ENCODE peak calls at places on chromosomes 12 and 14, in seven cellular contexts. K is GM23338, P is uterus, I is IMR-90, J is bronchial epithelial cell, W is AG04450, Z is cardiac muscle cell. V is an unnamed sample.

GRCh38 chr12:23906329-23906728 is 43.1 kb downstream of the SOX5 start:
- DNase-seq in W (no peak), K (peak; percentile 6), P (no peak), Z (peak; percentile 13), I (peak; percentile 45), J (no peak), V (no peak)

GRCh38 chr12:41564816-41565215 is 376.7 kb downstream of the PDZRN4 start:
- DNase-seq in W (no peak), P (no peak), J (no peak), I (no peak), K (no peak), Z (no peak), V (no peak)

GRCh38 chr12:129911437-129912049 is 7.7 kb upstream of the TMEM132D start:
- DNase-seq in W (no peak), J (peak; percentile 10), Z (peak; percentile 76), P (no peak), K (peak; percentile 69), I (no peak), V (peak; percentile 58)

GRCh38 chr12:93698307-93699092 is 21.3 kb downstream of the CRADD start:
- DNase-seq in J (no peak), I (peak; percentile 40), W (no peak), P (peak; percentile 14), K (peak; percentile 30), Z (no peak), V (no peak)

GRCh38 chr12:56634242-56634836 is 4.2 kb upstream of the BAZ2A start:
- DNase-seq in Z (peak; percentile 82), K (peak; percentile 95), I (no peak), J (peak; percentile 72), W (no peak), P (peak; percentile 41), V (peak; percentile 40)

GRCh38 chr14:95536036-95536577 is 1.3 kb downstream of the GLRX5 start:
- DNase-seq in P (no peak), W (no peak), K (no peak), I (no peak), J (no peak), Z (no peak), V (no peak)

GRCh38 chr14:56170877-56171422 is 52.7 kb downstream of the PELI2 start:
- DNase-seq in P (no peak), K (no peak), J (no peak), W (no peak), Z (no peak), I (no peak), V (no peak)

GRCh38 chr12:79407671-79408622 is 282.8 kb downstream of the PAWR start:
- DNase-seq in Z (peak; percentile 85), P (peak; percentile 61), J (peak; percentile 79), W (peak; percentile 81), K (peak; percentile 85), I (peak; percentile 91), V (peak; percentile 70)

GRCh38 chr12:40248034-40248433 is 23.2 kb downstream of the LRRK2 start:
- DNase-seq in P (no peak), K (no peak), I (no peak), J (no peak), Z (no peak), W (no peak), V (no peak)

GRCh38 chr12:76049575-76050251 is 18.1 kb upstream of the PHLDA1 start:
- DNase-seq in P (no peak), W (no peak), K (no peak), J (peak; percentile 69), I (no peak), Z (no peak), V (no peak)

GRCh38 chr12:52156757-52157565 is 34.9 kb downstream of the KRT80 start:
- DNase-seq in P (peak; percentile 72), I (peak; percentile 42), W (no peak), K (peak; percentile 92), Z (peak; percentile 78), J (peak; percentile 62), V (peak; percentile 63)

GRCh38 chr12:46524778-46525177 is 152.2 kb upstream of the SLC38A2 start:
- DNase-seq in J (peak; percentile 38), P (peak; percentile 98), W (peak; percentile 78), I (peak; percentile 92), Z (peak; percentile 92), K (peak; percentile 21), V (no peak)

GRCh38 chr12:127149226-127149964 is 1117.6 kb upstream of the TMEM132C start:
- DNase-seq in P (no peak), W (peak; percentile 47), I (peak; percentile 68), K (no peak), Z (no peak), J (no peak), V (no peak)

GRCh38 chr12:109999983-110000505 is 814 bp downstream of the ANKRD13A start:
- DNase-seq in P (no peak), W (no peak), Z (peak; percentile 19), I (no peak), K (peak; percentile 49), J (no peak), V (peak; percentile 55)

GRCh38 chr14:70909788-70910614 is 2.7 kb downstream of the PCNX1 start:
- DNase-seq in K (no peak), I (no peak), W (no peak), P (peak; percentile 23), Z (no peak), J (no peak), V (peak; percentile 22)

GRCh38 chr14:61103541-61104339 is 122.7 kb downstream of the SLC38A6 start:
- DNase-seq in W (peak; percentile 95), K (peak; percentile 44), Z (no peak), P (peak; percentile 49), I (peak; percentile 99), J (peak; percentile 91), V (peak; percentile 81)

GRCh38 chr14:84797326-84797725 is 732.6 kb upstream of the FLRT2 start:
- DNase-seq in Z (no peak), W (no peak), K (no peak), P (no peak), J (no peak), I (no peak), V (no peak)

GRCh38 chr14:91061309-91061887 is 957 bp upstream of the RPS6KA5 start:
- DNase-seq in P (no peak), K (no peak), W (no peak), J (no peak), Z (peak; percentile 25), I (no peak), V (no peak)

GRCh38 chr14:32430326-32430725 is 101.2 kb downstream of the AKAP6 start:
- DNase-seq in I (peak; percentile 69), W (no peak), K (no peak), Z (no peak), P (no peak), J (peak; percentile 57), V (peak; percentile 38)

DNA sequence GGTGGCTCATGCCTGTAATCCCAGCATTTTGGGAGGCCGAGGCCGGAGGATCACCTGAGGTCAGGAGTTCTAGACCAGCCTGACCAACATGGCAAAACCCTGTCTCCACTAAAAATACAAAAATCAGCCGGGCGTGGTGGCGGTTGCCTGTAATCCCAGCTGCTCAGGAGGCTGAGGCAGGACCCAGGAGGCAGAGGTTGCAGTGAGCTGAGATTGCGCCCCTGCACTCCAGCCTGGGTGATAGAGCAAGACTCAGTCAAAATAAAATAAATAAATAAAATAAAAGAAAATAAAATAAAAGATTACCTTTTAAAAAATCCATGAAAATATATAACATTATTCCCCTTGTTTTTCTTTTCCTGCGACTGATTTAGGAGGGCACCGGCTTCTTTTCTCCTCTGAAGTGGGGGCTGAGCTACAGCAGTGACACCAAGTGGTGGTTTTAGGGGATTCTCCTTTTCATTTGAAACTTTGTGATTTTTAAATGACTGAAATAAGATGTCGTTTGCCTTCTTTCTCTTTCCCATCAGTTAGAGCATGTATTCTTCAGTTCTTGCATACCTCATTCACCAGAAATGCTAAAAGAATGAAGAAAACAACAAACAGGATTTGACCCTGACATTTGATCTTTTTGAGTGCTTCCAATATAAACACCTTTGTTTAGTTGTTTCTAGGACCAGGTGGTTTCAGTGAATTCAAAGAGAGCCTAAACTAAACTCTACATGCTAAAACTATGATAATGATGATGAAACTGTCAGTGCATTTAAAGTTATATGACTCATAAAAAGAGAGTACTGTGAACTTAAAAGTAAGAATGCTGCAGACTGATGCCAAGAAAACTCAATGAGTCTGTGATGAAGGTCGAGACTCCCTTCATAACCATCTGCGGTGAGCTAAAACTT is 22.6 kb upstream of the PKP2 start:
- DNase-seq in J (peak; percentile 90), Z (peak; percentile 50), K (peak; percentile 76), I (peak; percentile 27), W (no peak), P (no peak), V (peak; percentile 21)
- TF ChIP-seq CTCF in J (peak; percentile 21), Z (peak; percentile 58), K (peak; percentile 74), I (peak; percentile 35), W (no peak), P (peak; percentile 33), V (peak; percentile 35)

GRCh38 chr14:73742520-73743238 is 28.5 kb upstream of the PNMA1 start:
- DNase-seq in Z (no peak), K (no peak), W (no peak), J (no peak), I (no peak), P (no peak), V (no peak)
- H3K4me3 ChIP-seq in Z (no peak overlapping the region), K (no peak overlapping the region), W (no peak overlapping the region), J (no peak overlapping the region), I (no peak overlapping the region), P (no peak overlapping the region), V (peak overlapping the region; percentile 34)

DNA sequence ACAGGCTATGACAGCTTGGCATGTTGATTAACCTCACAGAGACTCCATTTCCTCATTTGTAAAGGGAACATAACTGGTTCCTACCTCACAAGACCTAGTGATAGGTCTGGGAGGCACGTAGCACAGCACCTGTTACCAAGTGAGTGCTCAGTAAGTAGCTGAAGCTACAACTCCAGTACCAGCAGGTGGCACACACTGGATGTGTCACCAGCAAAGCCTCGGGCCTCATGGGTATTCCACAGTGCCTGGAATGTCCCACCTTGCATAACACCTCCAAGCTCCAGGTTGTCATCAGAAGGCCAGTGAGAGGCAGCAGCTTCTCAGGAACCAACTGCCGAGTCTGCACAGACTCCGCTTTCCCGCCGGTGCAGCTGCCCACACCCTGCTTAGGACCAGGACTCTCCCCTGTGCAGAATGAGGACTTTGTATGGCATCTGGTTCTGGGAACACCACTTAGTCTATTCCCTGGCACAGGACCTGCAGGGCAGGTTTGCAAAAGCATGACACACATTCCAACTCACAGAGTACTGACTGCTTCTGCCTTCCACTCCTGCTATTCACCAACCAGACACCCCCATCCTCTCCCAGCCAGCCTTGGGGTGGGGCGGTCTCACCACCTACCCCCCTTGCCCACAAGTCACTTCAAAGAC is 4.2 kb downstream of the VDR start:
- DNase-seq in W (no peak), I (no peak), K (peak; percentile 49), P (no peak), Z (no peak), J (peak; percentile 76), V (peak; percentile 40)
- TF ChIP-seq CTCF in W (no peak), I (peak; percentile 9), K (peak; percentile 55), P (no peak), Z (no peak), J (peak; percentile 61), V (peak; percentile 11)

DNA sequence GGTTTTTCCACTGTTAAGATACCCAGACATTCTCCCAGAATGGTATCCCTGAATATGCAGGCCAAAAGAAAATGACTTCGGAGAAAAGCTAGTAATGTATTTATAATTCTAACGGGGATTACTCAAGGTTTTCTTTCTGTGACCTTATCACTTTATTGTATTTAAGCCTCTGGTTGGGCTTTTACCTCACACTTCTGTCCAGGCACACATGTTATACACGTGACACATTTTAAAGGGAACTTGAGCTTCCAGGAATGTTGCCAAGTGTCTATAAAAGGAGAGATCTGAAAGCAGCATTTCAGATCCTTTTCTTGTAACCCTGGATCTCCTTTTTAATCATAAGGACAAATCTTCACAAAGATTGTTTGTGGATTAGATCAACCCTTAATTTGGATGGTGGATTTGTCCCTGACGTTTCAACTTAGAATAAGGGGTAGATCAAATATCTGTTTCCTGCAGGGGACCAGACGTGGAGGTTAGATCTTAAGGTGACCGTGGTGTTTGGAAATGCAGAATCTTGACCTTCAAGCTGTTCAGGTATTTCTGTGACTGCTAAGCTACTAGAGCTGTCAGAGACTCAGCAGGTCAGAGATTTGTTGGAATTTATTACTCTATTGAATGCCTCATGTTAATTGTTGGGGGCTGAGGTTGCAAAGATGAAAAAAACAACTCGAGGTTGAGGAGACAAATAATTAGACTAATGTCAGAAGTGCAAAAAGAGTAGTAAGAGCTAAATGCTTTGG is 1.5 kb downstream of the CIPC start:
- DNase-seq in W (peak; percentile 21), K (no peak), P (no peak), J (peak; percentile 40), Z (no peak), I (peak; percentile 78), V (no peak)
- H3K4me3 ChIP-seq in W (peak overlapping the region; percentile 99), K (peak overlapping the region; percentile 85), P (peak overlapping the region; percentile 77), J (no peak overlapping the region), Z (peak overlapping the region; percentile 88), I (peak overlapping the region; percentile 82), V (no peak overlapping the region)

V was measured in GM12865.